ENCODE peak calls at places on chromosomes 13 and 19, in four cellular contexts. G is fibroblast of mammary gland, R is adrenal gland, U is neural crest cell. B is an unnamed sample.

GRCh38 chr19:35845215-35846037 is 6.9 kb downstream of the NPHS1 start:
- DNase-seq in G (peak; percentile 28), R (no peak), U (no peak), B (no peak)

GRCh38 chr13:25001807-25002206 is 94.1 kb upstream of the PABPC3 start:
- DNase-seq in G (no peak), R (no peak), U (no peak), B (no peak)

GRCh38 chr19:40363128-40363527 is 14.6 kb downstream of the PLD3 start:
- DNase-seq in G (no peak), R (no peak), U (no peak), B (no peak)

GRCh38 chr19:5006201-5006600 is 37.3 kb downstream of the KDM4B start:
- DNase-seq in G (peak; percentile 46), R (no peak), U (no peak), B (peak; percentile 40)

GRCh38 chr19:39082745-39083598 is 1.2 kb upstream of the ACP7 start:
- DNase-seq in G (no peak), R (no peak), U (no peak), B (no peak)

GRCh38 chr19:42466521-42467436 is 24.0 kb upstream of the CXCL17 start:
- DNase-seq in G (no peak), R (no peak), U (no peak), B (peak; percentile 30)

GRCh38 chr13:72648513-72649065 is 78.8 kb downstream of the MZT1 start:
- DNase-seq in G (no peak), R (no peak), U (no peak), B (no peak)

GRCh38 chr13:45292176-45292575 is 48.8 kb downstream of the TPT1 start:
- DNase-seq in G (no peak), R (no peak), U (no peak), B (peak; percentile 35)

GRCh38 chr19:53156888-53157287 is 2.0 kb downstream of the ZNF347 start:
- DNase-seq in G (no peak), R (no peak), U (no peak), B (no peak)

GRCh38 chr19:610801-611505 is 21.3 kb downstream of the HCN2 start:
- DNase-seq in G (peak; percentile 72), R (peak; percentile 57), U (no peak), B (peak; percentile 74)

GRCh38 chr19:10670187-10670586 is 16.0 kb downstream of the ILF3 start:
- DNase-seq in G (peak; percentile 75), R (no peak), U (no peak), B (peak; percentile 83)

GRCh38 chr19:47520839-47521238 is 6.0 kb upstream of the NAPA start:
- DNase-seq in G (no peak), R (no peak), U (no peak), B (no peak)

GRCh38 chr13:90416519-90416918 is 931.0 kb upstream of the MIR17HG start:
- DNase-seq in G (peak; percentile 57), R (no peak), U (no peak), B (peak; percentile 80)

GRCh38 chr19:52910648-52911047 is 12.6 kb downstream of the ZNF888 start:
- DNase-seq in G (no peak), R (no peak), U (no peak), B (no peak)

GRCh38 chr19:17766543-17767131 is 15.4 kb downstream of the FCHO1 start:
- DNase-seq in G (peak; percentile 80), R (peak; percentile 82), U (peak; percentile 84), B (peak; percentile 77)

GRCh38 chr19:50490991-50491472 is 14.4 kb upstream of the GARIN5A start:
- DNase-seq in G (no peak), R (no peak), U (no peak), B (peak; percentile 16)

GRCh38 chr19:44582581-44583265 is 30.6 kb upstream of the IGSF23 start:
- DNase-seq in G (peak; percentile 31), R (peak; percentile 46), U (peak; percentile 34), B (no peak)
- TF ChIP-seq CTCF in G (peak; percentile 73), R (peak; percentile 66), U (peak; percentile 66), B (peak; percentile 52)

GRCh38 chr19:14089412-14089661 is 1.2 kb downstream of the SAMD1 start:
- DNase-seq in G (peak; percentile 35), R (no peak), U (no peak), B (no peak)

GRCh38 chr19:14091885-14092462 is 1.4 kb upstream of the SAMD1 start:
- DNase-seq in G (no peak), R (no peak), U (no peak), B (no peak)

GRCh38 chr19:14089662-14090508 is 666 bp downstream of the SAMD1 start:
- DNase-seq in G (peak; percentile 64), R (peak; percentile 59), U (peak; percentile 51), B (peak; percentile 72)

GRCh38 chr19:14090509-14091085 is at the start of gene SAMD1:
- DNase-seq in G (peak; percentile 80), R (peak; percentile 92), U (peak; percentile 58), B (peak; percentile 91)

DNA sequence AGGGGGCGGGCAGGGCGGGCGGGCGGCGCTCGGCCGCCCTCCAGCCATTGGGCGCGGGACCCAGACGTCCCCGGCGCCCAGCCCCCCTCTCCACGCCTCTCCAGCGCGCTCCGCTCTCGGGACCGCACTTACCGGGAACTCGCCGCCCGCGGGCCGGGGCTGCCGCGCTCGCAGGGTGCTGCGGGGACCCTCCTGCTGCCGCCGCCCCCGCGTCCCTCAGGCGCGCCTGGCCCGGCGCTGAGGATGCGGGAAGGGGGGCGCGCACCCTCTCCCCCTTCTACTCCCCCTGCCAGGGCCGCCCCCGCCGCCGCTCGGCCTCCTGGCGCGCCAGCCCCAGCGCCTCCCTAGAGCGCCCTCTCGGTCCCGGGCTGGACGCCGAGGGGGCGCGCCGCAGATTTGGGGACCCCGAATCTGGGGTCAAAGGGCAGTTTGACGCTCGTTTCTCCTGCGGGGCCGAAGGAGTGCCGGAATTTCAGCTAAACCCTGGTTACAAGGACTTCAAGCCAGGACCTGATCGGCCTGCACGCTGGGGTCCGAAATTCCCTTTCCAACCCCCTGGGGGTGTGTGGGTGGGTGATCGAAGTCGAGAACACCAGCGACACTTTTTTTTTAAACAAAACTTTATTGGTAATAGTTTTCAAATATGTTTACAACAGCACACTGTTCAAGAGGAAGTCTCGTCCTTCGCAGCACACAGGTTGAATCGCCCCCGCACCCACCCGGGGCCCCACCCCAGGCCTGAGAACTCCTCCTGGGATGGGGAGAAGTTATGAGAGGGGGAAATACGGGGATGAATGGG is 734 bp upstream of the SAMD1 start:
- DNase-seq in G (peak; percentile 58), R (peak; percentile 87), U (peak; percentile 44), B (peak; percentile 60)
- TF ChIP-seq CTCF in G (peak; percentile 4), R (peak; percentile 14), U (peak; percentile 44), B (peak; percentile 25)

GRCh38 chr13:110089815-110090214 is 217.1 kb downstream of the COL4A1 start:
- DNase-seq in G (no peak), R (no peak), U (no peak), B (no peak)
- TF ChIP-seq CTCF in G (peak; percentile 52), R (peak; percentile 30), U (peak; percentile 54), B (peak; percentile 43)

DNA sequence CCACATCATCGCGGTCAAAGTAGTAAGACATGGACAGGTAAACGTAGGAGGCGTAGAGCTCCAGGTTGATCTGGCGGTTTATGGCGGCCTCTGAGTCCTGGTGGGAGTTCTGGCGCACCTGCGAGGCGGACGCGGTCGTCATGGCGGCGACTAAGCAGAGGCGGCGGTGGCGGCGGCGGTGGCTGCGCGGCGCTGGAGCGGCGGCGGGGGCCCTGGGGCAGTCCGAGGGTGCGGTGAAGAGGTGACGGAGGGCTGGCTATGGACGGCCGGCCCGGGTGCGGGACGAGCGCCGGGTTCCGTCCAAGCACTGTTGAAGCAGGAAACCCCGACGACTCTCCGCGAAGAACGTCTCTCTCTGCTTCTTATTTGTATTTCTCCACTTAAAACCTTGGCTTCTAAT is 484.3 kb upstream of the SGCG start:
- DNase-seq in G (no peak), R (no peak), U (no peak), B (no peak)
- TF ChIP-seq CTCF in G (no peak), R (no peak), U (no peak), B (no peak)

DNA sequence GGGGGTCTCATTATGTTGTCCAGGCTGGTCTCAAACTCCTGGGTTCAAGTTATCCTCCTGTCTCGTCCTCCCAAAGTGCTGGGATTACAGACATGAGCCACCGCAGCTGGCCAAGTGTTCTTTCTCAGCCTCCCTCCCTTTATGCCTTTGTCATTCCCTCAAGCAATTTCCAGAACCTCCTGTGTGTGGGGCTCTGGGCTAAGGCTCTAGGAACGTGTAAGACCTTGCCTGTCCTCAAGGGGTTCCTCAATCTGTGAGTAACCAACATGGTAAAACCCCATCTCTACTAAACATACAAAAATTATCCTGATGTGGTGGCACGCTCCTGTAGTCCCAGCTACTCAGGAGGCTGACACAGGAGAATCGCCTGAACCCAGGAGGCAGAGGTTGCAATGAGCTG is 15.5 kb upstream of the SPACA4 start:
- DNase-seq in G (peak; percentile 28), R (no peak), U (no peak), B (peak; percentile 12)
- TF ChIP-seq CTCF in G (peak; percentile 16), R (no peak), U (peak; percentile 23), B (no peak)

GRCh38 chr13:36395280-36395679 is 37.0 kb upstream of the CCNA1 start:
- DNase-seq in G (peak; percentile 79), R (no peak), U (no peak), B (peak; percentile 84)
- TF ChIP-seq CTCF in G (peak; percentile 77), R (peak; percentile 55), U (no peak), B (peak; percentile 77)

GRCh38 chr19:33304760-33305647 is 2.7 kb upstream of the CEBPA start:
- DNase-seq in G (no peak), R (no peak), U (no peak), B (no peak)
- TF ChIP-seq CTCF in G (no peak), R (no peak), U (no peak), B (no peak)

B was measured in AG10803.